ENCODE peak calls at places on chromosomes 16 and 17, in eight cellular contexts. J is thyroid gland, A is epithelial cell of proximal tubule, G is glutamatergic neuron, D is left ventricle myocardium inferior, X is pancreas, Y is breast epithelium, W is SK-N-SH. E is an unnamed sample.

GRCh38 chr17:66420961-66421371 is 118.6 kb downstream of the PRKCA start:
- DNase-seq in X (no peak), J (no peak), G (no peak), W (no peak), A (no peak), D (no peak), Y (no peak), E (no peak)

GRCh38 chr16:4836727-4837126 is 10.4 kb downstream of the GLYR1 start:
- DNase-seq in W (no peak), X (no peak), Y (no peak), D (no peak), G (no peak), A (no peak), J (no peak), E (no peak)

GRCh38 chr17:55282379-55282702 is 17.6 kb downstream of the HLF start:
- DNase-seq in D (no peak), X (no peak), Y (no peak), A (no peak), G (no peak), J (no peak), W (no peak), E (no peak)

GRCh38 chr16:79595261-79595660 is 5.3 kb downstream of the MAF start:
- DNase-seq in D (no peak), X (no peak), Y (no peak), G (no peak), J (no peak), A (no peak), W (no peak), E (no peak)

GRCh38 chr16:74275031-74275636 is 21.5 kb upstream of the PSMD7 start:
- DNase-seq in X (no peak), A (no peak), J (no peak), Y (no peak), D (no peak), W (peak; percentile 46), G (no peak), E (no peak)

GRCh38 chr16:6335072-6335471 is 997.6 kb upstream of the RBFOX1 start:
- DNase-seq in J (no peak), W (peak; percentile 34), A (no peak), Y (no peak), D (no peak), G (peak; percentile 56), X (no peak), E (no peak)

GRCh38 chr16:25030420-25031131 is 15.4 kb upstream of the ARHGAP17 start:
- DNase-seq in G (no peak), Y (no peak), X (no peak), J (no peak), D (no peak), A (no peak), W (no peak), E (no peak)

GRCh38 chr17:57834146-57834741 is 15.6 kb downstream of the MRPS23 start:
- DNase-seq in J (peak; percentile 92), Y (peak; percentile 61), G (no peak), D (peak; percentile 64), X (no peak), W (peak; percentile 45), A (peak; percentile 86), E (no peak)

GRCh38 chr16:70269471-70269870 is 17.7 kb upstream of the EXOSC6 start:
- DNase-seq in A (no peak), X (no peak), D (no peak), J (no peak), W (no peak), Y (no peak), G (no peak), E (no peak)

GRCh38 chr16:72860726-72861562 is 187.0 kb downstream of the ZFHX3 start:
- DNase-seq in J (peak; percentile 78), G (no peak), D (no peak), Y (no peak), X (no peak), A (no peak), W (no peak), E (no peak)

GRCh38 chr17:72111374-72111773 is 9.4 kb upstream of the SOX9 start:
- DNase-seq in D (no peak), Y (no peak), A (no peak), X (no peak), W (peak; percentile 86), J (no peak), G (no peak), E (no peak)

GRCh38 chr17:77045441-77046041 is 95.2 kb upstream of the SEC14L1 start:
- DNase-seq in G (no peak), A (no peak), Y (no peak), D (no peak), X (no peak), J (no peak), W (no peak), E (no peak)

GRCh38 chr17:43019418-43019817 is 2.8 kb downstream of the VAT1 start:
- DNase-seq in J (no peak), W (no peak), G (no peak), X (no peak), D (no peak), Y (no peak), A (no peak), E (no peak)

DNA sequence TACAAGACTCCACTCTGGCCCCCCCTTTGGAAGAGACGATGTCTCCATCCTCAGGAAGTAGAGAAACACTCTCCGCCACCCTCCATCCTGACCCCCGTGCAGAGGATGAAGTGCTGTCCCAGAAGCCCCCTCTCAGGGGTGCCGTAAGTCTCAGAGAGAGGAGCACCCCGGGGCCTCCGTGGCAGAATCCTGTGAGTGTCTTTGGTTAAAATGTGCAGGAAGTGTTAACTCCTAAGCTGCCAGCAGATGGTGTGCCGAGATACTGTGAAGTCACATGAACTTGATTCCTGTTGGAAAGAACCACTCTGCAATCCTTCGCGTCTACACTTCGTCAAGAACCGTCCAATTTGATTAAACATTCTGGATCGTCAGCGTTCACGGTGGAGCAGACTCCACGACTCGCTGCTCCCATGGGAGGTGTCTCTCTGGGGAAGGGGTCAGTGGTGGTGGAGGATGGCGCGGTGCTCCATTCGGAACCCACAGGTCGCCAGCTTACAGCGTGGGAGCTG is 5.6 kb downstream of the BANP start:
- DNase-seq in X (no peak), W (no peak), J (no peak), G (peak; percentile 55), A (no peak), Y (no peak), D (no peak), E (no peak)
- TF ChIP-seq CTCF in X (no peak), W (peak; percentile 34), J (no peak), G (peak; percentile 49), A (peak; percentile 35), Y (no peak), D (peak; percentile 20), E (no peak)

GRCh38 chr16:67463691-67464090 is 17.3 kb downstream of the ATP6V0D1 start:
- DNase-seq in A (no peak), D (no peak), Y (no peak), J (no peak), W (no peak), G (no peak), X (no peak), E (no peak)
- TF ChIP-seq CTCF in A (no peak), D (no peak), Y (no peak), J (no peak), W (no peak), G (no peak), X (no peak), E (no peak)

DNA sequence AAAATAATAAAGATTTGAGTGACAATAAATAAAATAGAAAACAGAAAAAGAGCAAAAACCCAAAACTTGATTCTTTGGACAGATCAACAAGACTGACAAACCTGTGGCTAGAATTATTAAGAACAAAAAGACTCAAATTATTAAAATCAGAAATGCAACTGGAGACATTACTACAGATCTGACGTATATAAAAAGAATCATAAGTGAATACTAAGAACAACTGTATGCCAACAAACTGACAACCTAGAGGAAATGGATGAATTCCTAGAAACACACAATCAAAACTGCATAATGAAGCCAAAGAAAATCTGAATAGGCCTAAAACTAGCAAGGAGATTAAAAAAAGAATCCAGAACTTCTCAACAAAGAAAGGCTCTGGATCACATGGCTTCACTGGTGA is 47.4 kb downstream of the NETO2 start:
- DNase-seq in D (no peak), J (no peak), G (no peak), X (no peak), W (no peak), A (no peak), Y (no peak), E (no peak)
- TF ChIP-seq CTCF in D (no peak), J (no peak), G (no peak), X (no peak), W (no peak), A (no peak), Y (no peak), E (no peak)

DNA sequence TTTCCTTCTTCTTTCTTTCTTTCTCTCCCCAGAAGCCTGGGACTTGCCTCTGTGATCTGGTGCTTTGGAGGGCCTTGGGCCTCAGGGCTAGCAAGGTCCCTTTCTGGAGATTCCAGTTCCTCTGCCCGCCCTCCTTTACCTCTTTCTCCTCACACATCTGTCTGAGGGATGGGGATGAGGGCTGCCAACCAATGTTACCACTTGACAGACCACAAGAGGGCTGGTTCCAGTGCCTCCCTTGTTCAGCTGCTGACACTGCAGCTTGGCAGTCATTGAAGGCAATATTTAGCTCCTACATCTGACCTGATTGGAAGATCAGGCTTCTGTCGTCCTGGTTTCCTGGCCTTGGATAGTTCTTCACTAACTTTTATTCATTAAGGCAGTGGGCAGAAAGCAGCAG is 3.6 kb upstream of the ZNF652 start:
- DNase-seq in W (peak; percentile 57), Y (no peak), D (no peak), A (no peak), G (peak; percentile 38), X (no peak), J (peak; percentile 57), E (no peak)
- TF ChIP-seq CTCF in W (peak; percentile 37), Y (peak; percentile 10), D (peak; percentile 27), A (peak; percentile 50), G (no peak), X (no peak), J (peak; percentile 21), E (no peak)

GRCh38 chr16:77951788-77952187 is 70.6 kb upstream of the CLEC3A start:
- DNase-seq in W (peak; percentile 22), D (no peak), X (no peak), G (no peak), A (no peak), Y (no peak), J (no peak), E (no peak)
- TF ChIP-seq CTCF in W (peak; percentile 38), D (peak; percentile 40), X (peak; percentile 22), G (peak; percentile 25), A (peak; percentile 50), Y (no peak), J (peak; percentile 25), E (no peak)

GRCh38 chr16:11946433-11946832 is 4.6 kb upstream of the NPIPB2 start:
- DNase-seq in Y (no peak), A (no peak), J (no peak), G (no peak), W (no peak), D (no peak), X (no peak), E (no peak)

GRCh38 chr16:11948819-11949218 is 7.0 kb upstream of the NPIPB2 start:
- DNase-seq in X (no peak), G (no peak), Y (no peak), J (no peak), D (no peak), A (no peak), W (no peak), E (no peak)

GRCh38 chr16:11949527-11949926 is 7.7 kb upstream of the NPIPB2 start:
- DNase-seq in D (no peak), G (no peak), J (peak; percentile 67), X (no peak), W (peak; percentile 68), Y (no peak), A (no peak), E (no peak)
- TF ChIP-seq CTCF in D (peak; percentile 64), G (no peak), J (peak; percentile 75), X (peak; percentile 21), W (peak; percentile 65), Y (peak; percentile 21), A (peak; percentile 70), E (no peak)